ENCODE peak calls at places on chromosomes 12 and 14, in four cellular contexts. One of them, this sample, is unnamed. For H3K36me3, the result is how much of the 10 kb centered on the place peaks cover.

GRCh38 chr12:2337031-2338010 is 284.5 kb downstream of the CACNA1C start:
- DNase-seq in cardiac muscle cell: no peak
- DNase-seq in brain microvascular endothelial cell: no peak
- DNase-seq in fibroblast of lung: peak
- DNase-seq in this sample: no peak

GRCh38 chr12:54010053-54010971 is 1.5 kb downstream of the HOXC8 start:
- DNase-seq in cardiac muscle cell: no peak
- DNase-seq in brain microvascular endothelial cell: no peak
- DNase-seq in fibroblast of lung: no peak
- DNase-seq in this sample: no peak

GRCh38 chr12:96425321-96425720 is 25.1 kb upstream of the CDK17 start:
- DNase-seq in brain microvascular endothelial cell: peak
- DNase-seq in cardiac muscle cell: no peak
- DNase-seq in fibroblast of lung: peak
- DNase-seq in this sample: peak

GRCh38 chr14:68939893-68940613 is 39.0 kb downstream of the ACTN1 start:
- DNase-seq in brain microvascular endothelial cell: peak
- DNase-seq in fibroblast of lung: peak
- DNase-seq in cardiac muscle cell: peak
- DNase-seq in this sample: peak

GRCh38 chr12:46664771-46665287 is 161.0 kb downstream of the SLC38A4 start:
- DNase-seq in brain microvascular endothelial cell: peak
- DNase-seq in cardiac muscle cell: no peak
- DNase-seq in fibroblast of lung: peak
- DNase-seq in this sample: peak

GRCh38 chr12:51914034-51914923 is 7.0 kb downstream of the ACVRL1 start:
- DNase-seq in cardiac muscle cell: peak
- DNase-seq in brain microvascular endothelial cell: no peak
- DNase-seq in fibroblast of lung: no peak
- DNase-seq in this sample: no peak

GRCh38 chr14:53233399-53233798 is 80.3 kb upstream of the DDHD1 start:
- DNase-seq in cardiac muscle cell: no peak
- DNase-seq in brain microvascular endothelial cell: no peak
- DNase-seq in fibroblast of lung: no peak
- DNase-seq in this sample: no peak

GRCh38 chr14:21669284-21669683 is 4.3 kb downstream of the OR4E1 start:
- DNase-seq in brain microvascular endothelial cell: no peak
- DNase-seq in cardiac muscle cell: no peak
- DNase-seq in fibroblast of lung: no peak
- DNase-seq in this sample: no peak

GRCh38 chr12:13220848-13221247 is 24.3 kb downstream of the EMP1 start:
- DNase-seq in brain microvascular endothelial cell: no peak
- DNase-seq in fibroblast of lung: peak
- DNase-seq in cardiac muscle cell: no peak
- DNase-seq in this sample: peak

GRCh38 chr12:125079943-125080645 is 14.9 kb downstream of the AACS start:
- DNase-seq in cardiac muscle cell: no peak
- DNase-seq in brain microvascular endothelial cell: no peak
- DNase-seq in fibroblast of lung: no peak
- DNase-seq in this sample: peak

GRCh38 chr12:100753837-100754236 is 40.7 kb upstream of the ANO4 start:
- DNase-seq in cardiac muscle cell: no peak
- DNase-seq in fibroblast of lung: peak
- DNase-seq in brain microvascular endothelial cell: no peak
- DNase-seq in this sample: no peak

GRCh38 chr12:46206471-46206870 is 62.4 kb downstream of the SLC38A1 start:
- DNase-seq in fibroblast of lung: no peak
- DNase-seq in brain microvascular endothelial cell: no peak
- DNase-seq in cardiac muscle cell: peak
- DNase-seq in this sample: no peak

DNA sequence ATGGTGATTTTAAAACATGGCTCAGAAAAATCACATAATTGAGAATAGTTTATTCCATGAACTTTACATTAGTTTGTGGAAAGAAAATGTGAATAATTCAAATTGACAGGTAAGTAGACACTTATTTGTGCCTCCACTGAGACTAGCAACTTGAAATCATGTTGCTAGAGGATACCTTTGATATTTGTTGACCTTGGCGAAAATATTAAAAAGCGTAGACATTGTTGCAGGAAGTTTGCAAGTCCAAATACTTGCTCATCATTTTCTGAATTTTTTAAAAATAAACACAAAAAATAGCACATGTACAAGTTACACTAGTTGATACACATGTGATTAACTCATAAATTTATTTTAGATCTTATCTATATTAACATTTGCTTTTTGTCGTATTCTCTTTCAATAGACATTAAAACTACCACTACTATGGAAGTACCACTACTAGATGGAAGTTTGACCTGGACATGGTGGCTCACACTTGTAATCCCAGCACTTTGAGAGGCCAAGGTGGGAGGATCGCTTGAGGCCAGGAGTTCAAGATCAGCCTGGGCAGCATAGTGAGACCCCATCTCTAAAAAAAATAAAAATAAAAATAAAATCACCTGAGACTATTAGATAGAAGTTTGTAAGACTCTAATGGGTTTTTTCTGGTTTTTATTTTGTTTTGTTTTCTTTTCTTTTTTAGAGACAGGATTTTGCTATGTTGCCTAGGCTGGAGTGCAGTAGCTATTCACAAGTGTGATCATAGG is 24.3 kb downstream of the VEZT start:
- DNase-seq in cardiac muscle cell: no peak
- DNase-seq in fibroblast of lung: no peak
- DNase-seq in brain microvascular endothelial cell: no peak
- DNase-seq in this sample: no peak
- H3K36me3 ChIP-seq in cardiac muscle cell: under half
- H3K36me3 ChIP-seq in fibroblast of lung: under half
- H3K36me3 ChIP-seq in brain microvascular endothelial cell: under half
- H3K36me3 ChIP-seq in this sample: under half

DNA sequence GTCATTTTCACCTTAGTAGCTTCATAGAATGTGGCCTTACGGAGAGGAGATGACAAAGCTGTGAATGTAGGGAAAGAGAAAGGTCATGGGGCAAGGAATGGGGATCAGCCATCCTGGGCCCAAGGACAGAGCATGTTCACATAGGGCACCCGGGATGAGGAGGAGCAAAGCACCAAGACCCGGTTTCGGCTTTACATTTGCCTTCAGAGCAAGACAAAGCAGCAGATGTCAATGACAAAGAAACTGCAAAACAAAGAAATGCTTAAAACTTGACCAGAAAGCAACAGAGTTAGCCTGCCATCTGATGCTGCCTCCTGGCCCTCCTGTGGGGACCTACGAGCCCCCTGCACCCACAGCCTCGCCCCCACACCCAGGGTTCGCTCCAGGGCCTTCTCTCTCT is 249.2 kb downstream of the SLC41A2 start:
- DNase-seq in cardiac muscle cell: no peak
- DNase-seq in brain microvascular endothelial cell: no peak
- DNase-seq in fibroblast of lung: no peak
- DNase-seq in this sample: no peak
- H3K36me3 ChIP-seq in cardiac muscle cell: under half
- H3K36me3 ChIP-seq in brain microvascular endothelial cell: under half
- H3K36me3 ChIP-seq in fibroblast of lung: under half
- H3K36me3 ChIP-seq in this sample: under half

GRCh38 chr14:80902608-80903007 is 38.9 kb downstream of the CEP128 start:
- DNase-seq in brain microvascular endothelial cell: no peak
- DNase-seq in cardiac muscle cell: no peak
- DNase-seq in fibroblast of lung: no peak
- DNase-seq in this sample: no peak
- H3K36me3 ChIP-seq in brain microvascular endothelial cell: under half
- H3K36me3 ChIP-seq in cardiac muscle cell: under half
- H3K36me3 ChIP-seq in fibroblast of lung: under half
- H3K36me3 ChIP-seq in this sample: under half

DNA sequence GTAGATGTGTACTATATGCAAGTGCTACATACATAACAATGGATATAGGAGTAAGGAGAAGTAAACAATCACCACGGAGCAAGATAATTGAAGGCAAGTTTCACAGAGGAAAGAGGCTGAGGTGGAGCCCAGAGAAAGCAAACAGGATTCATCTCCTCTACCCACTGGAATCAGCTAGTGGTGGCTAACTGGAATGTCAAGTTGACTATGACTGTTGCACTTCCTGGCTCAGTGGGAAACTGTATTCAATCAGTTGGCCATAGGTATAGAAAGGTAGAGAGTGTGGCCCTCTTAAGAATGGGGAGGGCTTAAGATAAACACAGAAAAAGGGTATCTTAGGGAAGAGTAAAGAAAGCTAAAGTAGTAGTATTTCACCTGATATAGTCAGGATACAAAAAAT is 62.4 kb downstream of the MAP4K5 start:
- DNase-seq in fibroblast of lung: no peak
- DNase-seq in brain microvascular endothelial cell: no peak
- DNase-seq in cardiac muscle cell: no peak
- DNase-seq in this sample: no peak
- H3K36me3 ChIP-seq in fibroblast of lung: under half
- H3K36me3 ChIP-seq in brain microvascular endothelial cell: half or more
- H3K36me3 ChIP-seq in cardiac muscle cell: under half
- H3K36me3 ChIP-seq in this sample: half or more

GRCh38 chr12:64737539-64737938 is 21.7 kb downstream of the GNS start:
- DNase-seq in cardiac muscle cell: no peak
- DNase-seq in brain microvascular endothelial cell: no peak
- DNase-seq in fibroblast of lung: no peak
- DNase-seq in this sample: no peak
- H3K36me3 ChIP-seq in cardiac muscle cell: under half
- H3K36me3 ChIP-seq in brain microvascular endothelial cell: under half
- H3K36me3 ChIP-seq in fibroblast of lung: under half
- H3K36me3 ChIP-seq in this sample: half or more

DNA sequence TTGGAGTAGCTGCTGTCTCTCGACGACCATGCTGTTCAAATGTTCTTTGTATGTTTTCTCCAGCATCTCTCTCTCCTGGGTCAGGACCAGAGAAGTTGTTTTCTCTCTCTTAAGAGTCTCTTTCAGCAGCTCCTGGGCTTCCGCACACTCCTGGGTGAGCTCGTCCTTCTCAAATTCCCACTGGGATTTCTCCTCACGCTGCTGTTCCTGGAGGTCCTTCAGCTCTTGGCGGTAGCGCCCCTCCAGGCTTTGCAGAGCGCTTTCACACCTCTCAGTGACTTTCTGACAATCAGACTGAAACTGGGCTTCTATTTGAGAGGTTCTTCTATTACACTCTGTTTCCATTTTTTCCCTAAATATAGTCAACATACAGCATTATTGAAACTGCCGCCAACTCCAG is 72.7 kb downstream of the NIN start:
- DNase-seq in cardiac muscle cell: no peak
- DNase-seq in fibroblast of lung: no peak
- DNase-seq in brain microvascular endothelial cell: no peak
- DNase-seq in this sample: no peak
- H3K36me3 ChIP-seq in cardiac muscle cell: under half
- H3K36me3 ChIP-seq in fibroblast of lung: under half
- H3K36me3 ChIP-seq in brain microvascular endothelial cell: under half
- H3K36me3 ChIP-seq in this sample: under half

GRCh38 chr12:57159341-57159740 is 11.9 kb upstream of the LRP1-AS start:
- DNase-seq in fibroblast of lung: no peak
- DNase-seq in cardiac muscle cell: no peak
- DNase-seq in brain microvascular endothelial cell: no peak
- DNase-seq in this sample: no peak
- H3K36me3 ChIP-seq in fibroblast of lung: half or more
- H3K36me3 ChIP-seq in cardiac muscle cell: under half
- H3K36me3 ChIP-seq in brain microvascular endothelial cell: half or more
- H3K36me3 ChIP-seq in this sample: half or more

GRCh38 chr14:54738009-54738408 is 164.6 kb downstream of the GCH1 start:
- DNase-seq in brain microvascular endothelial cell: no peak
- DNase-seq in fibroblast of lung: no peak
- DNase-seq in cardiac muscle cell: no peak
- DNase-seq in this sample: no peak
- H3K36me3 ChIP-seq in brain microvascular endothelial cell: under half
- H3K36me3 ChIP-seq in fibroblast of lung: under half
- H3K36me3 ChIP-seq in cardiac muscle cell: under half
- H3K36me3 ChIP-seq in this sample: under half

GRCh38 chr14:65092340-65092739 is 10.0 kb downstream of the MAX start:
- DNase-seq in fibroblast of lung: no peak
- DNase-seq in brain microvascular endothelial cell: no peak
- DNase-seq in cardiac muscle cell: no peak
- DNase-seq in this sample: no peak

GRCh38 chr14:65098586-65098985 is 3.7 kb downstream of the MAX start:
- DNase-seq in cardiac muscle cell: no peak
- DNase-seq in brain microvascular endothelial cell: no peak
- DNase-seq in fibroblast of lung: peak
- DNase-seq in this sample: peak

GRCh38 chr14:65100905-65101541 is 1.3 kb downstream of the MAX start:
- DNase-seq in fibroblast of lung: peak
- DNase-seq in cardiac muscle cell: no peak
- DNase-seq in brain microvascular endothelial cell: no peak
- DNase-seq in this sample: peak

GRCh38 chr14:65096323-65097089 is 5.8 kb downstream of the MAX start:
- DNase-seq in cardiac muscle cell: no peak
- DNase-seq in fibroblast of lung: peak
- DNase-seq in brain microvascular endothelial cell: peak
- DNase-seq in this sample: peak

DNA sequence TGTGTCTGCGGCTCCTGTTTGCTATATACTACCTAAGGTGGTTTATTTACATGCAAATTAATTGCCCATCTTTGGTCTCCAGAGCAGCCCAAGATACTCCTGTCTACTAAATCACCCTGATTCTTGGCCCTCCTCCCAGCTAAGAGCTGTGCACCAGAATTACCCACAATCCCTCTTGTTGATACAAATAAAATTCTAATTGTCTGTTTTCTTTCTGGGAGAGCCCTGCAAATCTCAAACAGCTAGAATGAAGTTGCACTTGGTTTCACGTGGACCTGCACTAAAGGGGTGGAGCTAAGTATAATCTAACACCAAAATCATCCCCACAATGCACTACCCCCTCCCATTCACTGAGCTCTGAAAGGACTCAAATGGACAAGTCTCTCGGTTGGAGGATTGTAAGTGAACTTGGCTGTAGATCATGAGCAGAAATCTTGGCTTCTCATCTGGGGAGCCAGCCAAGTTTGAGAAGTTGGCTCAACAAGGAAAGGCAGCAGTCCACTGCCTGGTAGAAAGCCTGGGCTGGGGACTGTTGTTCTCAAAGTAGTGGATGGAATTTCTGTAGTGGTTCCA is 6.6 kb downstream of the MAX start:
- DNase-seq in cardiac muscle cell: no peak
- DNase-seq in brain microvascular endothelial cell: peak
- DNase-seq in fibroblast of lung: peak
- DNase-seq in this sample: peak
- H3K36me3 ChIP-seq in cardiac muscle cell: under half
- H3K36me3 ChIP-seq in brain microvascular endothelial cell: under half
- H3K36me3 ChIP-seq in fibroblast of lung: under half
- H3K36me3 ChIP-seq in this sample: half or more

DNA sequence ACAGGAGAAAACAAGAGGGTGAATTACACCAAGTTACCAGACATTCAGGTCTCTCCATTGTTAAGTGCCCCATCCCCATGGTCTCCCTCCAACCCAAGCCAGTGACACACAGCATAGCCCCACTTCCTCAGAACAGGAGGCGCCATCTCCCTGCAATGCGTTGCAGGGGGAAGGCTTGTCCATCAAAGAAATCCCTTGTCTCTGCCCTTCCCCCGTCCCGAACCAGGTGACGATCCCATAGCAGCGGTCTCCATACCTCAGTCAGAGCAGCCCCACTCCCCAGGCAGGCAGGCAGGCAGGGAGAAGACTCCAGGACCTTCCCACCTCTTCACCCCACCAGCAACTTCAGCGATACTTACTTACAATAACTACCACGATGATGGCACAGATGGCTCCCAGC is 5.9 kb downstream of the VAMP1 start:
- DNase-seq in brain microvascular endothelial cell: no peak
- DNase-seq in cardiac muscle cell: no peak
- DNase-seq in fibroblast of lung: no peak
- DNase-seq in this sample: no peak
- H3K36me3 ChIP-seq in brain microvascular endothelial cell: under half
- H3K36me3 ChIP-seq in cardiac muscle cell: under half
- H3K36me3 ChIP-seq in fibroblast of lung: under half
- H3K36me3 ChIP-seq in this sample: half or more

This sample was measured in adipocyte.